ENCODE peak calls at places on chromosomes 13 and 19, in four cellular contexts. J, P, Z and W are unnamed samples.
A peak's percentile ranks its signal among the peaks of the same experiment; 100 is the strongest.

GRCh38 chr19:2337329-2337707 is 8.8 kb downstream of the SPPL2B start:
- DNase-seq in J (no peak), P (no peak), Z (no peak), W (peak; percentile 86)

GRCh38 chr19:46020819-46021125 is 2.1 kb downstream of the PGLYRP1 start:
- DNase-seq in J (no peak), P (no peak), Z (no peak), W (no peak)

GRCh38 chr13:98974053-98974452 is 3.8 kb downstream of the DOCK9 start:
- DNase-seq in J (no peak), P (no peak), Z (no peak), W (no peak)

GRCh38 chr13:20505405-20506366 is 20.0 kb downstream of the CRYL1 start:
- DNase-seq in J (no peak), P (no peak), Z (no peak), W (no peak)

GRCh38 chr19:12932392-12933286 is 872 bp downstream of the FARSA start:
- DNase-seq in J (no peak), P (no peak), Z (no peak), W (no peak)

GRCh38 chr19:10760268-10760944 is 42.5 kb downstream of the DNM2 start:
- DNase-seq in J (peak; percentile 48), P (no peak), Z (no peak), W (no peak)

GRCh38 chr13:112066624-112067004 is 335 bp upstream of the SOX1 start:
- DNase-seq in J (no peak), P (peak; percentile 67), Z (no peak), W (peak; percentile 78)

GRCh38 chr13:107864543-107865460 is 350.5 kb downstream of the LIG4 start:
- DNase-seq in J (no peak), P (peak; percentile 58), Z (no peak), W (no peak)

GRCh38 chr19:47483200-47483599 is 819 bp downstream of the KPTN start:
- DNase-seq in J (no peak), P (no peak), Z (no peak), W (no peak)

GRCh38 chr13:93473441-93474270 is 247.0 kb downstream of the GPC6 start:
- DNase-seq in J (no peak), P (no peak), Z (no peak), W (no peak)

GRCh38 chr19:55528030-55528801 is 8.7 kb downstream of the SBK2 start:
- DNase-seq in J (no peak), P (no peak), Z (no peak), W (peak; percentile 58)

GRCh38 chr13:50646070-50646469 is 197.4 kb downstream of the DLEU7 start:
- DNase-seq in J (no peak), P (no peak), Z (no peak), W (no peak)

GRCh38 chr19:6745965-6746364 is 6.5 kb downstream of the TRIP10 start:
- DNase-seq in J (no peak), P (no peak), Z (no peak), W (no peak)

GRCh38 chr19:7533281-7533819 is 2.2 kb upstream of the PNPLA6 start:
- DNase-seq in J (no peak), P (no peak), Z (peak; percentile 84), W (peak; percentile 52)

DNA sequence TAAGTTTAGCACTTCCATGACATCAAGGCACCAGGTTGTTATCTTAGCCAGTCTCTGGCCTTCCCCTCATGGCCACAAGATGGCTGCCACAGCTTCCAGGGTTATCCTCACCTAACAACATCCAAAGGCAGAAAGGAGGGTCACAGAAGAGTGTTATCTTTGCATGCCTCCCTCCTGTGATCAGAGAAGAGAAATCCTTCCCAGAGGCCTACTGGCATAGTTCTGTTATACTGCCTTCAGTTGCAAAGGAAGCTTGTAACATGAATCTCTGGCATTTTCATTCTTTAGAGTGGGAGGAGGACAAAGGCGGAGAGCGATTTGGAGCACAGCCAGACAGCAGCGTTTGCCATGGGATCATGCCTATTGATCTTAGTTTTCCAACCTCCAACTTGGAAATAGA is 135.6 kb downstream of the DNAJC15 start:
- DNase-seq in J (no peak), P (no peak), Z (no peak), W (no peak)
- TF ChIP-seq CTCF in J (no peak), P (no peak), Z (no peak), W (peak; percentile 22)

DNA sequence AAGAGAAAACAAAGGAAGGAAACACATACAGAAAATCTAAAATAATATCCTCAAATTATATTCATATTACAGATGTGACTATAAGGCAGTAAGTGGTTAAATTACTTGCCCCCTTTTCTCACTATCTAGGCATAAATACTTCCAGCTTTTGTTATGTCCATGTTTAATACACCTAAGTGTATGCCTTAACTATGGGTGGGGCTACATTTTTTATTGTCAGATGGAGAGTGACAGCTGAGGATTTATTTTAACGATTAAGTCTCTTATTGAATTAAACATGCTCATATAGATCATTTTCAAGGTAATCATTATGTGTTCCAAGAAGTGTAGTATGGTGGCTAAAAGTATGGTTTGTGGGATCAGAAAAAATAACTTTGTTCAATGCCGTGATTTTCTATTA is 909.3 kb downstream of the GPC5 start:
- DNase-seq in J (no peak), P (no peak), Z (no peak), W (no peak)
- TF ChIP-seq CTCF in J (no peak), P (no peak), Z (no peak), W (no peak)

DNA sequence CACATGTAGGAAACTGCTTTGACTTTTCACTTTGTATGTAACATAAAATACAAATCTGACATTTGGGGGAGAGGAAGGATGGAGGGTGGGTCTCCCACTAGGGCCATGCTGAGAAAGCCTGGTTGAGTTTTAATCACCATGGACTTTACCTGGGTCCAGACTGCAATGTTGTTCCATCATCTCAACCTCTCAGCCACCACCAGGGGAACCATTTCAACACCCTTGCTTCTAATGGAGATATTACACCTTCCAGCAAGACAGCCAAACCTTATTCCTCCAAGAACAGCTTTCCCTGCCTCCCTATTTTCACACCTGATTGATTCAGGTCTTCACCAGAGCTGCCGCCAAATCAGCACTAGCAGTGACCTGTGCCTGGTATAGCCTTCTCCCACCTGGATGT is 56.0 kb downstream of the ZAR1L start:
- DNase-seq in J (no peak), P (no peak), Z (no peak), W (no peak)
- TF ChIP-seq CTCF in J (no peak), P (no peak), Z (no peak), W (no peak)

GRCh38 chr19:39514840-39515550 is at the start of gene SELENOV:
- DNase-seq in J (no peak), P (peak; percentile 35), Z (no peak), W (peak; percentile 80)
- TF ChIP-seq CTCF in J (no peak), P (no peak), Z (peak; percentile 5), W (no peak)

DNA sequence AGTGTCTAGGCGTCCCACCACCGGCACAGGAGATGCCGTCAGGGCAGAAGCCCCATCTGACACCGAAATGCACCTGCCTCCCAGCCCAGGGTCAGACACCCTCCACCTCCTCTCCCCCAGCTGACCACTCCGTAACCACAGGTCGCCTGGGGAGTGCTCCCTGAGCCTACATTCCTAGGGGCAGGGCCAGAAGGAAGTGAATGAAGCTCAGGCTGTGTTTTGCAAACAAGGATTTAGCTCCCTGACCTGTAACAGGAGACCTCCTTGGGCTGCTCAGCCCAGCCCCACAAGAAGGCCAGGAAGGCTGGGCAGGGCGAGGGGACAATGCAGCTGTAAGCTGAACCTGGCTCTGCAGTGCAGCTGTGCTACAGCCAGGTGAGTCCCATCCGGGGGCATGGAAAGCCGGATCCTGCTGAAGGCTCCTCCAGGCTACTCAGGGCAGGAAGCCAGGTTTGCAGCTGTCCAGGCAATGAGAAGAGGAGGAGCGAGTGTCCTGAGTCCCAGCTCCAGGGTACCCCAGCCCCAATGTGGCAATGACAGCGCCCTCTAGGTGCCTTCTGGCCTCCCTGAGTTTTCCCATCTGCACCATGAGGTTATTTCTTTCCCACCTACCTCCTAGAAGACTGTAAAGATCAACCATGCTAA is 42.1 kb downstream of the RHPN2 start:
- DNase-seq in J (no peak), P (peak; percentile 15), Z (no peak), W (no peak)
- TF ChIP-seq CTCF in J (no peak), P (no peak), Z (no peak), W (no peak)

DNA sequence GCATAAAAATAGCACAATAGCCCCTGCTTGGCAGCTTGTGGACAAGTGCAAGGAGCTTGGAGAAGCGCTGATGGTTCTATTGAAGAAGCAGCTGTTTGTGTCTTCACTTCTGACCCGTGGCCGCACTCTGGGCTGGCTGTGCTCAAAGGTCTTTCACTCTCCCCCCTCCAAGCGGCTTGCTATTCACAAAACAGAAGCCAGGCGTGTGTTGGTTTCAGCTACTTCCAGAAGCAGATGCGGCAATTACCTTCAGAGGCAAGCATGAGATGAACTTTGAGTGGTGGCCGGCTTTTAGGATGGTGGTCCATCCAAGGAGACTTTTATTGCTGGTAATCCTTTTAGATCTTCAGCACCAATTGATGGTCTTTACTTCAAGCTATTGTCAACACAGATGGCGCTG is 188.5 kb upstream of the ARGLU1 start:
- DNase-seq in J (no peak), P (no peak), Z (no peak), W (no peak)
- TF ChIP-seq CTCF in J (no peak), P (no peak), Z (no peak), W (no peak)

DNA sequence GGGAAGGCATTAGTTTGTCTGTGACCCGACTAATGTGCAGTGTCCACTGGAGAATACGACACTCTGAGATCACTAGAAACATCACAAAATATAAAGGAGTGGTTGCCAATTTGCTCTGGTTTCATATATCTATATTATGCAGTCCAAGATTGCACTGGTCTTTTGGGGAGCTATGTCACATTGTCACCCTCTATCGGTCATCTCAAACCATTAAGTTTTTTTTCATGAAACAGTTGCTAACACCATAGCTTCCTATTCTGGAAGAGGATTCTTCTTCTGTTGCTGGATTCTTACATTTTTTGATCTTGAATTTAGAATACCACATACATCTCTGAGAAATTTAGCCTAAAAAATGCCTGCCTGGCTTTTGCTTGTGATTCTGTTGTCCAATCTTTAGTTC is 168.6 kb downstream of the LACC1 start:
- DNase-seq in J (no peak), P (no peak), Z (no peak), W (no peak)
- TF ChIP-seq CTCF in J (peak; percentile 13), P (no peak), Z (peak; percentile 7), W (no peak)